ENCODE peak calls at places on chromosomes 11 and 22, in seven cellular contexts. One of them, this sample, is unnamed. For H3K27me3, the result is how much of the 10 kb centered on the place peaks cover.

GRCh38 chr11:86438685-86439084 is 64.0 kb downstream of the CCDC81 start:
- DNase-seq in testis: no peak
- DNase-seq in psoas muscle: no peak
- DNase-seq in mammary epithelial cell: peak
- DNase-seq in HL-60: no peak
- DNase-seq in neural progenitor cell: no peak
- DNase-seq in CD4-positive, alpha-beta T cell: no peak
- DNase-seq in this sample: no peak

GRCh38 chr11:132134322-132134721 is 763.9 kb downstream of the NTM start:
- DNase-seq in testis: no peak
- DNase-seq in psoas muscle: no peak
- DNase-seq in mammary epithelial cell: peak
- DNase-seq in HL-60: no peak
- DNase-seq in neural progenitor cell: no peak
- DNase-seq in CD4-positive, alpha-beta T cell: no peak
- DNase-seq in this sample: no peak

GRCh38 chr11:73185680-73186293 is 32.3 kb upstream of the P2RY2 start:
- DNase-seq in testis: no peak
- DNase-seq in psoas muscle: peak
- DNase-seq in mammary epithelial cell: peak
- DNase-seq in HL-60: peak
- DNase-seq in neural progenitor cell: no peak
- DNase-seq in CD4-positive, alpha-beta T cell: no peak
- DNase-seq in this sample: no peak

GRCh38 chr22:44358723-44359440 is 46.1 kb upstream of the SHISAL1 start:
- DNase-seq in testis: no peak
- DNase-seq in psoas muscle: peak
- DNase-seq in mammary epithelial cell: no peak
- DNase-seq in HL-60: no peak
- DNase-seq in neural progenitor cell: no peak
- DNase-seq in CD4-positive, alpha-beta T cell: no peak
- DNase-seq in this sample: no peak

GRCh38 chr11:125091247-125091876 is 20.1 kb downstream of the TMEM218 start:
- DNase-seq in testis: peak
- DNase-seq in psoas muscle: no peak
- DNase-seq in mammary epithelial cell: peak
- DNase-seq in HL-60: no peak
- DNase-seq in neural progenitor cell: peak
- DNase-seq in CD4-positive, alpha-beta T cell: no peak
- DNase-seq in this sample: peak

GRCh38 chr11:65947133-65947532 is 1.9 kb downstream of the TSGA10IP start:
- DNase-seq in testis: no peak
- DNase-seq in psoas muscle: no peak
- DNase-seq in mammary epithelial cell: no peak
- DNase-seq in HL-60: no peak
- DNase-seq in neural progenitor cell: no peak
- DNase-seq in CD4-positive, alpha-beta T cell: no peak
- DNase-seq in this sample: no peak

GRCh38 chr22:20211409-20211996 is 56.6 kb downstream of the RTN4R start:
- DNase-seq in testis: no peak
- DNase-seq in psoas muscle: no peak
- DNase-seq in mammary epithelial cell: no peak
- DNase-seq in HL-60: no peak
- DNase-seq in neural progenitor cell: no peak
- DNase-seq in CD4-positive, alpha-beta T cell: no peak
- DNase-seq in this sample: no peak

GRCh38 chr11:94740083-94740974 is 27.8 kb upstream of the AMOTL1 start:
- DNase-seq in testis: peak
- DNase-seq in psoas muscle: peak
- DNase-seq in mammary epithelial cell: no peak
- DNase-seq in HL-60: no peak
- DNase-seq in neural progenitor cell: peak
- DNase-seq in CD4-positive, alpha-beta T cell: no peak
- DNase-seq in this sample: no peak

GRCh38 chr11:19702620-19703019 is 10.0 kb upstream of the NAV2 start:
- DNase-seq in testis: no peak
- DNase-seq in psoas muscle: no peak
- DNase-seq in mammary epithelial cell: no peak
- DNase-seq in HL-60: no peak
- DNase-seq in neural progenitor cell: no peak
- DNase-seq in CD4-positive, alpha-beta T cell: no peak
- DNase-seq in this sample: no peak

GRCh38 chr22:30219049-30219448 is 27.5 kb downstream of the LIF start:
- DNase-seq in testis: no peak
- DNase-seq in psoas muscle: no peak
- DNase-seq in mammary epithelial cell: no peak
- DNase-seq in HL-60: no peak
- DNase-seq in neural progenitor cell: no peak
- DNase-seq in CD4-positive, alpha-beta T cell: no peak
- DNase-seq in this sample: no peak

GRCh38 chr11:107799245-107799859 is 59.2 kb downstream of the SLC35F2 start:
- DNase-seq in testis: peak
- DNase-seq in psoas muscle: peak
- DNase-seq in mammary epithelial cell: peak
- DNase-seq in HL-60: peak
- DNase-seq in neural progenitor cell: peak
- DNase-seq in CD4-positive, alpha-beta T cell: peak
- DNase-seq in this sample: peak

GRCh38 chr22:39600491-39601179 is 30.1 kb downstream of the CACNA1I start:
- DNase-seq in testis: no peak
- DNase-seq in psoas muscle: no peak
- DNase-seq in mammary epithelial cell: no peak
- DNase-seq in HL-60: no peak
- DNase-seq in neural progenitor cell: no peak
- DNase-seq in CD4-positive, alpha-beta T cell: no peak
- DNase-seq in this sample: no peak

GRCh38 chr11:86676533-86677154 is 4.2 kb upstream of the ME3 start:
- DNase-seq in testis: no peak
- DNase-seq in psoas muscle: no peak
- DNase-seq in mammary epithelial cell: no peak
- DNase-seq in HL-60: no peak
- DNase-seq in neural progenitor cell: peak
- DNase-seq in CD4-positive, alpha-beta T cell: no peak
- DNase-seq in this sample: no peak

GRCh38 chr11:57638811-57639320 is 10.8 kb downstream of the YPEL4 start:
- DNase-seq in testis: no peak
- DNase-seq in psoas muscle: no peak
- DNase-seq in mammary epithelial cell: no peak
- DNase-seq in HL-60: no peak
- DNase-seq in neural progenitor cell: peak
- DNase-seq in CD4-positive, alpha-beta T cell: no peak
- DNase-seq in this sample: no peak

GRCh38 chr11:105937331-105937730 is 84.7 kb downstream of the MSANTD4 start:
- DNase-seq in testis: no peak
- DNase-seq in psoas muscle: no peak
- DNase-seq in mammary epithelial cell: peak
- DNase-seq in HL-60: no peak
- DNase-seq in neural progenitor cell: no peak
- DNase-seq in CD4-positive, alpha-beta T cell: no peak
- DNase-seq in this sample: peak

GRCh38 chr11:73195191-73196007 is 22.7 kb upstream of the P2RY2 start:
- DNase-seq in testis: no peak
- DNase-seq in psoas muscle: peak
- DNase-seq in mammary epithelial cell: peak
- DNase-seq in HL-60: no peak
- DNase-seq in neural progenitor cell: no peak
- DNase-seq in CD4-positive, alpha-beta T cell: no peak
- DNase-seq in this sample: no peak

DNA sequence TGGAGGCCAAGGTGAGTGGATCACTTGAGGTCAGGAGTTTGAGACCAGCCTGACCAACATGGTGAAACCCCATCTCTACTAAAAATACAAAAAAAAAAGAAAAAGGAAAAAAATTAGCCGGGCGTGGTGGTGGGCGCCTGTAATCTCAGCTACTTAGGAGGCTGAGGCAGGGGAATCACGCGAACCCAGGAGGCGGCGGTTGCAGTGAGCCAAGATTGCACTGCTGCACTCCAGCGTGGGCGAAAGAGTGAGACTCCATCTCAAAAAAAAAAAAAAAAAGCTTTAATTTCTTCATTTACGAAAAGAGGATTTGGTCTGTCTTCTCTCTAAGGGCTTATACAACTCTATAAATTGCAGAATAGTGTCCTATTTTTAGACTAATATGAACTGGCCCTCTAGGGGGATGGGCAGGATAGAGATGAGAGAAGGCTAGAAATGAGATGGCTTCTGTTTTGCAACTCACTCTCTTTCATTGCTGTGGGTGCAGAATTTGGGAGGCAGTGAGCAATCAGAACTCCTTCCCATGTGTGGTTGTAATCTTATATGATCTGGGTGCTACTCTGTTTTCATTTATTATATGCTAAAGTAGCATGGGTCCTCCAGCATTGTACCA is 11.3 kb downstream of the MAML2 start:
- DNase-seq in testis: no peak
- DNase-seq in psoas muscle: no peak
- DNase-seq in mammary epithelial cell: no peak
- DNase-seq in HL-60: no peak
- DNase-seq in neural progenitor cell: no peak
- DNase-seq in CD4-positive, alpha-beta T cell: no peak
- DNase-seq in this sample: no peak
- H3K27ac ChIP-seq in testis: peak
- H3K27ac ChIP-seq in psoas muscle: no peak
- H3K27ac ChIP-seq in mammary epithelial cell: no peak
- H3K27ac ChIP-seq in HL-60: no peak
- H3K27ac ChIP-seq in neural progenitor cell: peak
- H3K27ac ChIP-seq in CD4-positive, alpha-beta T cell: no peak
- H3K27ac ChIP-seq in this sample: no peak

GRCh38 chr11:126719740-126720139 is 280.8 kb downstream of the KIRREL3 start:
- DNase-seq in testis: no peak
- DNase-seq in psoas muscle: no peak
- DNase-seq in mammary epithelial cell: no peak
- DNase-seq in HL-60: no peak
- DNase-seq in neural progenitor cell: no peak
- DNase-seq in CD4-positive, alpha-beta T cell: no peak
- DNase-seq in this sample: no peak
- H3K27me3 ChIP-seq in testis: under half
- H3K27me3 ChIP-seq in psoas muscle: under half
- H3K27me3 ChIP-seq in mammary epithelial cell: under half
- H3K27me3 ChIP-seq in HL-60: under half
- H3K27me3 ChIP-seq in neural progenitor cell: under half
- H3K27me3 ChIP-seq in CD4-positive, alpha-beta T cell: under half
- H3K27me3 ChIP-seq in this sample: under half

GRCh38 chr11:104523611-104524010 is 359.7 kb upstream of the PDGFD start:
- DNase-seq in testis: no peak
- DNase-seq in psoas muscle: no peak
- DNase-seq in mammary epithelial cell: no peak
- DNase-seq in HL-60: no peak
- DNase-seq in neural progenitor cell: no peak
- DNase-seq in CD4-positive, alpha-beta T cell: no peak
- DNase-seq in this sample: no peak

GRCh38 chr11:104525416-104525815 is 361.5 kb upstream of the PDGFD start:
- DNase-seq in testis: peak
- DNase-seq in psoas muscle: no peak
- DNase-seq in mammary epithelial cell: no peak
- DNase-seq in HL-60: no peak
- DNase-seq in neural progenitor cell: no peak
- DNase-seq in CD4-positive, alpha-beta T cell: no peak
- DNase-seq in this sample: no peak

GRCh38 chr11:104522650-104523049 is 358.7 kb upstream of the PDGFD start:
- DNase-seq in testis: no peak
- DNase-seq in psoas muscle: no peak
- DNase-seq in mammary epithelial cell: no peak
- DNase-seq in HL-60: no peak
- DNase-seq in neural progenitor cell: no peak
- DNase-seq in CD4-positive, alpha-beta T cell: no peak
- DNase-seq in this sample: no peak

GRCh38 chr11:104524276-104524675 is 360.3 kb upstream of the PDGFD start:
- DNase-seq in testis: no peak
- DNase-seq in psoas muscle: no peak
- DNase-seq in mammary epithelial cell: no peak
- DNase-seq in HL-60: no peak
- DNase-seq in neural progenitor cell: no peak
- DNase-seq in CD4-positive, alpha-beta T cell: no peak
- DNase-seq in this sample: no peak

GRCh38 chr11:104522123-104522522 is 358.2 kb upstream of the PDGFD start:
- DNase-seq in testis: no peak
- DNase-seq in psoas muscle: no peak
- DNase-seq in mammary epithelial cell: no peak
- DNase-seq in HL-60: no peak
- DNase-seq in neural progenitor cell: no peak
- DNase-seq in CD4-positive, alpha-beta T cell: no peak
- DNase-seq in this sample: no peak
- H3K27ac ChIP-seq in testis: no peak
- H3K27ac ChIP-seq in psoas muscle: no peak
- H3K27ac ChIP-seq in mammary epithelial cell: no peak
- H3K27ac ChIP-seq in HL-60: no peak
- H3K27ac ChIP-seq in neural progenitor cell: no peak
- H3K27ac ChIP-seq in CD4-positive, alpha-beta T cell: no peak
- H3K27ac ChIP-seq in this sample: no peak

GRCh38 chr11:113475160-113475761 is at the start of gene DRD2:
- DNase-seq in testis: no peak
- DNase-seq in psoas muscle: no peak
- DNase-seq in mammary epithelial cell: peak
- DNase-seq in HL-60: no peak
- DNase-seq in neural progenitor cell: peak
- DNase-seq in CD4-positive, alpha-beta T cell: no peak
- DNase-seq in this sample: no peak

GRCh38 chr11:113477321-113477720 is 2.1 kb upstream of the DRD2 start:
- DNase-seq in testis: no peak
- DNase-seq in psoas muscle: no peak
- DNase-seq in mammary epithelial cell: no peak
- DNase-seq in HL-60: no peak
- DNase-seq in neural progenitor cell: peak
- DNase-seq in CD4-positive, alpha-beta T cell: no peak
- DNase-seq in this sample: no peak

GRCh38 chr11:113473983-113474361 is 1.2 kb downstream of the DRD2 start:
- DNase-seq in testis: no peak
- DNase-seq in psoas muscle: no peak
- DNase-seq in mammary epithelial cell: no peak
- DNase-seq in HL-60: no peak
- DNase-seq in neural progenitor cell: no peak
- DNase-seq in CD4-positive, alpha-beta T cell: no peak
- DNase-seq in this sample: no peak

GRCh38 chr11:113476553-113476952 is 1.4 kb upstream of the DRD2 start:
- DNase-seq in testis: no peak
- DNase-seq in psoas muscle: no peak
- DNase-seq in mammary epithelial cell: no peak
- DNase-seq in HL-60: no peak
- DNase-seq in neural progenitor cell: no peak
- DNase-seq in CD4-positive, alpha-beta T cell: no peak
- DNase-seq in this sample: no peak

GRCh38 chr11:113474362-113475159 is 637 bp downstream of the DRD2 start:
- DNase-seq in testis: peak
- DNase-seq in psoas muscle: peak
- DNase-seq in mammary epithelial cell: peak
- DNase-seq in HL-60: peak
- DNase-seq in neural progenitor cell: peak
- DNase-seq in CD4-positive, alpha-beta T cell: no peak
- DNase-seq in this sample: no peak
- H3K27me3 ChIP-seq in testis: under half
- H3K27me3 ChIP-seq in psoas muscle: under half
- H3K27me3 ChIP-seq in mammary epithelial cell: under half
- H3K27me3 ChIP-seq in HL-60: under half
- H3K27me3 ChIP-seq in neural progenitor cell: half or more
- H3K27me3 ChIP-seq in CD4-positive, alpha-beta T cell: half or more
- H3K27me3 ChIP-seq in this sample: under half